ENCODE peak calls at places on chromosomes 13 and 19, in four cellular contexts. B is tibial nerve; K is naive thymus-derived CD4-positive, alpha-beta T cell; P is heart right ventricle. E is an unnamed sample. For H3K4me1, the result is how much of the 10 kb centered on the place peaks cover.

GRCh38 chr19:4861147-4861546 is 6.3 kb downstream of the PLIN3 start:
- DNase-seq in B (no peak), P (no peak), K (no peak), E (peak)

GRCh38 chr13:59787679-59788078 is 376.0 kb downstream of the DIAPH3 start:
- DNase-seq in K (no peak), P (no peak), B (no peak), E (no peak)

GRCh38 chr13:50901701-50902100 is 7.9 kb upstream of the RNASEH2B start:
- DNase-seq in P (no peak), B (no peak), K (no peak), E (no peak)

GRCh38 chr19:5436101-5436947 is 18.9 kb upstream of the ZNRF4 start:
- DNase-seq in P (no peak), K (no peak), B (no peak), E (no peak)

GRCh38 chr19:38743394-38744297 is 628 bp downstream of the CAPN12 start:
- DNase-seq in B (no peak), K (no peak), P (no peak), E (no peak)

GRCh38 chr13:28849441-28849840 is 29.3 kb downstream of the MTUS2 start:
- DNase-seq in P (no peak), B (no peak), K (no peak), E (no peak)

GRCh38 chr13:30730526-30730925 is 4.8 kb upstream of the ALOX5AP start:
- DNase-seq in B (no peak), K (no peak), P (no peak), E (no peak)

GRCh38 chr13:99985886-99986527 is 4.4 kb downstream of the ZIC2 start:
- DNase-seq in B (no peak), K (no peak), P (no peak), E (no peak)

GRCh38 chr19:47093841-47094240 is 19.7 kb downstream of the ZC3H4 start:
- DNase-seq in K (no peak), B (no peak), P (no peak), E (no peak)

GRCh38 chr19:16200038-16200775 is 2.5 kb downstream of the AP1M1 start:
- DNase-seq in B (peak), K (no peak), P (no peak), E (no peak)

GRCh38 chr13:25179011-25179410 is 6.9 kb upstream of the AMER2 start:
- DNase-seq in B (no peak), P (no peak), K (no peak), E (no peak)

GRCh38 chr13:71285700-71286099 is 581.3 kb downstream of the DACH1 start:
- DNase-seq in P (no peak), B (no peak), K (peak), E (peak)

GRCh38 chr13:43874512-43875092 is 4.9 kb downstream of the CCDC122 start:
- DNase-seq in K (no peak), B (no peak), P (no peak), E (no peak)

GRCh38 chr13:44649118-44649455 is 73.0 kb upstream of the TSC22D1 start:
- DNase-seq in K (no peak), P (no peak), B (no peak), E (no peak)

GRCh38 chr19:7941895-7942596 is 1.4 kb downstream of the TIMM44 start:
- DNase-seq in B (no peak), K (no peak), P (no peak), E (peak)

GRCh38 chr13:33838567-33839131 is 20.7 kb downstream of the RFC3 start:
- DNase-seq in K (no peak), B (no peak), P (no peak), E (no peak)

GRCh38 chr13:82833928-82834327 is 1048.3 kb downstream of the SLITRK1 start:
- DNase-seq in B (no peak), K (no peak), P (no peak), E (no peak)

GRCh38 chr19:7691497-7691896 is 10.4 kb downstream of the FCER2 start:
- DNase-seq in K (no peak), B (no peak), P (no peak), E (no peak)

GRCh38 chr19:4976412-4977298 is 7.7 kb downstream of the KDM4B start:
- DNase-seq in B (peak), P (peak), K (no peak), E (no peak)

GRCh38 chr19:42045575-42045974 is 24.4 kb downstream of the GRIK5 start:
- DNase-seq in P (no peak), K (no peak), B (no peak), E (no peak)

GRCh38 chr13:60213236-60213746 is 49.6 kb upstream of the DIAPH3 start:
- DNase-seq in K (no peak), P (no peak), B (no peak), E (peak)

GRCh38 chr13:99959538-99960230 is 11.9 kb downstream of the ZIC5 start:
- DNase-seq in P (no peak), K (peak), B (no peak), E (no peak)

GRCh38 chr19:11451942-11452813 is 16.7 kb downstream of the PRKCSH start:
- DNase-seq in K (no peak), B (no peak), P (no peak), E (no peak)

GRCh38 chr13:41222259-41222852 is 28.0 kb upstream of the KBTBD7 start:
- DNase-seq in B (no peak), P (peak), K (peak), E (peak)

DNA sequence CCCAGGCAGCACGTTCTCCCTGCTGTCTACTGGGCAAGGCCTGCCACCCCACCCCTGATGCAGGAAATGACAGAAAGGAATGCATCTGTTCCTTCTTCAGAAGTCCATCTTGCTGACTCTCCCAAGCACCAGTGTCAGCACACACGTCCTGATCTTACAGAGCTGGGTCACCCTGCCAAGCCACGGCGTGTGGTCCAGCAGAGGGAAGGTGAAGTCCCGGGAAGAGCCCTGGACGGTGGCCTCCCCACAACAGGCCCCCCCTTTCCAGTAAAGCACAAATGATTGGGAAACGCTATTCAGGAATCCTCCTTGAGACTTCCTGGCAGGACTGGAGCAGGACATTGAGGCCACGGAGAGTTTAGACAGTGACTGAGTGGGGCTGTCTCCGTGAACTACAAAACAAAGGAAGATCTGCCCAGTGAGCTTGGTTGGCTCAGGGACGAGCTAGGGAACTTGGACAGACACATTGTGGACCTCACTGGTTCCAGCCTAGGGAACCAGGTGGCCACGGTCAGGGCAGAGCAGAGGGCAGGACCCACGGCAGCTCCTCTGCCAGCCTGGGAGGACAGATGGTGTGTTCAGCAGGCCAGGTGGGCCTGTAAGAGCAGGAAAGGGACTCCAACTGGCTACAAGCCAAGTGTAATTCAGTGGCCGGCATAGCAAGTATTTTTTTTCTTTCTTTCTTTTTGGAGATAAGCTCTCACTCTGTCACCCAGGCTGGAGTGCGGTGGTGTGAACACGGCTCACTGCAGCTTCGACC is 41.7 kb downstream of the ELL start:
- DNase-seq in P (no peak), K (no peak), B (peak), E (no peak)
- H3K4me1 ChIP-seq in P (under half), K (half or more), B (half or more), E (under half)

GRCh38 chr13:112859128-112859816 is 109.7 kb upstream of the MCF2L start:
- DNase-seq in K (no peak), P (no peak), B (no peak), E (no peak)
- H3K4me1 ChIP-seq in K (under half), P (under half), B (under half), E (under half)

GRCh38 chr13:113070855-113071254 is 34.7 kb upstream of the F7 start:
- DNase-seq in K (no peak), B (no peak), P (no peak), E (no peak)
- H3K4me1 ChIP-seq in K (under half), B (under half), P (under half), E (under half)

GRCh38 chr13:106915146-106915545 is 347.2 kb upstream of the ARGLU1 start:
- DNase-seq in B (no peak), P (no peak), K (no peak), E (no peak)
- H3K4me1 ChIP-seq in B (under half), P (under half), K (under half), E (under half)

GRCh38 chr19:49335784-49336481 is 727 bp downstream of the CD37 start:
- DNase-seq in K (no peak), B (no peak), P (no peak), E (no peak)
- H3K4me1 ChIP-seq in K (half or more), B (under half), P (under half), E (under half)